ENCODE peak calls at places on chromosome 1, in six cellular contexts. One of them, this sample, is unnamed.
A peak's percentile ranks its signal among the peaks of the same experiment; 100 is the strongest.

GRCh38 chr1:93753766-93754763 is 72.4 kb upstream of the BCAR3 start:
- DNase-seq in aorta: no peak
- DNase-seq in psoas muscle: no peak
- DNase-seq in CD4-positive, alpha-beta memory T cell: no peak
- DNase-seq in astrocyte of the spinal cord: peak; percentile 85
- DNase-seq in mucosa of descending colon: no peak
- DNase-seq in this sample: no peak

GRCh38 chr1:99627615-99628014 is 18.3 kb upstream of the PALMD start:
- DNase-seq in aorta: no peak
- DNase-seq in psoas muscle: no peak
- DNase-seq in CD4-positive, alpha-beta memory T cell: no peak
- DNase-seq in astrocyte of the spinal cord: no peak
- DNase-seq in mucosa of descending colon: no peak
- DNase-seq in this sample: no peak

GRCh38 chr1:167774710-167775109 is 52.9 kb downstream of the MPZL1 start:
- DNase-seq in aorta: no peak
- DNase-seq in psoas muscle: no peak
- DNase-seq in CD4-positive, alpha-beta memory T cell: no peak
- DNase-seq in astrocyte of the spinal cord: peak; percentile 17
- DNase-seq in mucosa of descending colon: no peak
- DNase-seq in this sample: no peak

GRCh38 chr1:114009042-114009392 is 29.7 kb downstream of the OLFML3 start:
- DNase-seq in aorta: no peak
- DNase-seq in psoas muscle: no peak
- DNase-seq in CD4-positive, alpha-beta memory T cell: no peak
- DNase-seq in astrocyte of the spinal cord: no peak
- DNase-seq in mucosa of descending colon: no peak
- DNase-seq in this sample: no peak

GRCh38 chr1:97252076-97252475 is 530.5 kb downstream of the PTBP2 start:
- DNase-seq in aorta: no peak
- DNase-seq in psoas muscle: peak; percentile 25
- DNase-seq in CD4-positive, alpha-beta memory T cell: no peak
- DNase-seq in astrocyte of the spinal cord: peak; percentile 64
- DNase-seq in mucosa of descending colon: no peak
- DNase-seq in this sample: peak; percentile 4

GRCh38 chr1:107689157-107689556 is 275.8 kb downstream of the VAV3 start:
- DNase-seq in aorta: no peak
- DNase-seq in psoas muscle: no peak
- DNase-seq in CD4-positive, alpha-beta memory T cell: no peak
- DNase-seq in astrocyte of the spinal cord: no peak
- DNase-seq in mucosa of descending colon: no peak
- DNase-seq in this sample: no peak

GRCh38 chr1:88736633-88737248 is 52.7 kb downstream of the PKN2 start:
- DNase-seq in aorta: no peak
- DNase-seq in psoas muscle: no peak
- DNase-seq in CD4-positive, alpha-beta memory T cell: no peak
- DNase-seq in astrocyte of the spinal cord: peak; percentile 50
- DNase-seq in mucosa of descending colon: no peak
- DNase-seq in this sample: no peak

GRCh38 chr1:53627666-53628065 is 111.3 kb downstream of the GLIS1 start:
- DNase-seq in aorta: no peak
- DNase-seq in psoas muscle: no peak
- DNase-seq in CD4-positive, alpha-beta memory T cell: no peak
- DNase-seq in astrocyte of the spinal cord: no peak
- DNase-seq in mucosa of descending colon: no peak
- DNase-seq in this sample: no peak

GRCh38 chr1:119329521-119329920 is 39.1 kb upstream of the HAO2 start:
- DNase-seq in aorta: no peak
- DNase-seq in psoas muscle: no peak
- DNase-seq in CD4-positive, alpha-beta memory T cell: no peak
- DNase-seq in astrocyte of the spinal cord: no peak
- DNase-seq in mucosa of descending colon: no peak
- DNase-seq in this sample: no peak

GRCh38 chr1:178057863-178058576 is 35.9 kb upstream of the RASAL2 start:
- DNase-seq in aorta: no peak
- DNase-seq in psoas muscle: peak; percentile 44
- DNase-seq in CD4-positive, alpha-beta memory T cell: no peak
- DNase-seq in astrocyte of the spinal cord: peak; percentile 85
- DNase-seq in mucosa of descending colon: no peak
- DNase-seq in this sample: peak; percentile 16

GRCh38 chr1:98929456-98929855 is 75.2 kb downstream of the PLPPR5 start:
- DNase-seq in aorta: no peak
- DNase-seq in psoas muscle: no peak
- DNase-seq in CD4-positive, alpha-beta memory T cell: no peak
- DNase-seq in astrocyte of the spinal cord: no peak
- DNase-seq in mucosa of descending colon: no peak
- DNase-seq in this sample: no peak

GRCh38 chr1:225875044-225875822 is 6.9 kb downstream of the TMEM63A start:
- DNase-seq in aorta: peak; percentile 51
- DNase-seq in psoas muscle: no peak
- DNase-seq in CD4-positive, alpha-beta memory T cell: no peak
- DNase-seq in astrocyte of the spinal cord: no peak
- DNase-seq in mucosa of descending colon: peak; percentile 84
- DNase-seq in this sample: no peak

GRCh38 chr1:203291201-203292096 is 13.9 kb upstream of the BTG2 start:
- DNase-seq in aorta: peak; percentile 73
- DNase-seq in psoas muscle: no peak
- DNase-seq in CD4-positive, alpha-beta memory T cell: no peak
- DNase-seq in astrocyte of the spinal cord: no peak
- DNase-seq in mucosa of descending colon: peak; percentile 72
- DNase-seq in this sample: peak; percentile 38

GRCh38 chr1:197083474-197083873 is 16.4 kb upstream of the F13B start:
- DNase-seq in aorta: no peak
- DNase-seq in psoas muscle: no peak
- DNase-seq in CD4-positive, alpha-beta memory T cell: no peak
- DNase-seq in astrocyte of the spinal cord: no peak
- DNase-seq in mucosa of descending colon: no peak
- DNase-seq in this sample: no peak

GRCh38 chr1:32715901-32716311 is 13.3 kb upstream of the SYNC start:
- DNase-seq in aorta: no peak
- DNase-seq in psoas muscle: no peak
- DNase-seq in CD4-positive, alpha-beta memory T cell: no peak
- DNase-seq in astrocyte of the spinal cord: no peak
- DNase-seq in mucosa of descending colon: no peak
- DNase-seq in this sample: no peak

GRCh38 chr1:89945852-89946476 is 48.9 kb upstream of the ZNF326 start:
- DNase-seq in aorta: no peak
- DNase-seq in psoas muscle: no peak
- DNase-seq in CD4-positive, alpha-beta memory T cell: no peak
- DNase-seq in astrocyte of the spinal cord: peak; percentile 47
- DNase-seq in mucosa of descending colon: no peak
- DNase-seq in this sample: no peak

GRCh38 chr1:234780531-234781162 is 170.7 kb upstream of the IRF2BP2 start:
- DNase-seq in aorta: peak; percentile 86
- DNase-seq in psoas muscle: peak; percentile 34
- DNase-seq in CD4-positive, alpha-beta memory T cell: no peak
- DNase-seq in astrocyte of the spinal cord: no peak
- DNase-seq in mucosa of descending colon: no peak
- DNase-seq in this sample: no peak

GRCh38 chr1:203622486-203622885 is 4.1 kb upstream of the ATP2B4 start:
- DNase-seq in aorta: no peak
- DNase-seq in psoas muscle: no peak
- DNase-seq in CD4-positive, alpha-beta memory T cell: no peak
- DNase-seq in astrocyte of the spinal cord: no peak
- DNase-seq in mucosa of descending colon: no peak
- DNase-seq in this sample: no peak

GRCh38 chr1:202964755-202965440 is 2.2 kb downstream of the CYB5R1 start:
- DNase-seq in aorta: no peak
- DNase-seq in psoas muscle: peak; percentile 53
- DNase-seq in CD4-positive, alpha-beta memory T cell: no peak
- DNase-seq in astrocyte of the spinal cord: peak; percentile 33
- DNase-seq in mucosa of descending colon: no peak
- DNase-seq in this sample: peak; percentile 85

GRCh38 chr1:66996018-66996682 is 57.8 kb downstream of the SLC35D1 start:
- DNase-seq in aorta: no peak
- DNase-seq in psoas muscle: no peak
- DNase-seq in CD4-positive, alpha-beta memory T cell: peak; percentile 51
- DNase-seq in astrocyte of the spinal cord: peak; percentile 79
- DNase-seq in mucosa of descending colon: no peak
- DNase-seq in this sample: peak; percentile 60

GRCh38 chr1:248823517-248824001 is 2.2 kb downstream of the SH3BP5L start:
- DNase-seq in aorta: no peak
- DNase-seq in psoas muscle: no peak
- DNase-seq in CD4-positive, alpha-beta memory T cell: no peak
- DNase-seq in astrocyte of the spinal cord: peak; percentile 69
- DNase-seq in mucosa of descending colon: no peak
- DNase-seq in this sample: no peak

GRCh38 chr1:226945106-226945857 is 5.2 kb downstream of the COQ8A start:
- DNase-seq in aorta: no peak
- DNase-seq in psoas muscle: peak; percentile 55
- DNase-seq in CD4-positive, alpha-beta memory T cell: no peak
- DNase-seq in astrocyte of the spinal cord: no peak
- DNase-seq in mucosa of descending colon: peak; percentile 87
- DNase-seq in this sample: peak; percentile 86

GRCh38 chr1:69305621-69306020 is 262.1 kb upstream of the LRRC7 start:
- DNase-seq in aorta: no peak
- DNase-seq in psoas muscle: no peak
- DNase-seq in CD4-positive, alpha-beta memory T cell: no peak
- DNase-seq in astrocyte of the spinal cord: no peak
- DNase-seq in mucosa of descending colon: no peak
- DNase-seq in this sample: no peak

GRCh38 chr1:60129916-60130315 is 56.3 kb upstream of the C1orf87 start:
- DNase-seq in aorta: no peak
- DNase-seq in psoas muscle: no peak
- DNase-seq in CD4-positive, alpha-beta memory T cell: no peak
- DNase-seq in astrocyte of the spinal cord: no peak
- DNase-seq in mucosa of descending colon: no peak
- DNase-seq in this sample: no peak

GRCh38 chr1:156833598-156833997 is 16.9 kb upstream of the SH2D2A start:
- DNase-seq in aorta: no peak
- DNase-seq in psoas muscle: no peak
- DNase-seq in CD4-positive, alpha-beta memory T cell: no peak
- DNase-seq in astrocyte of the spinal cord: no peak
- DNase-seq in mucosa of descending colon: no peak
- DNase-seq in this sample: no peak

GRCh38 chr1:204579681-204580080 is 63.5 kb downstream of the MDM4 start:
- DNase-seq in aorta: no peak
- DNase-seq in psoas muscle: no peak
- DNase-seq in CD4-positive, alpha-beta memory T cell: no peak
- DNase-seq in astrocyte of the spinal cord: no peak
- DNase-seq in mucosa of descending colon: no peak
- DNase-seq in this sample: no peak

GRCh38 chr1:38291906-38292521 is 245.4 kb upstream of the POU3F1 start:
- DNase-seq in aorta: no peak
- DNase-seq in psoas muscle: no peak
- DNase-seq in CD4-positive, alpha-beta memory T cell: no peak
- DNase-seq in astrocyte of the spinal cord: no peak
- DNase-seq in mucosa of descending colon: no peak
- DNase-seq in this sample: no peak

GRCh38 chr1:165903672-165904071 is 76.3 kb downstream of the UCK2 start:
- DNase-seq in aorta: no peak
- DNase-seq in psoas muscle: no peak
- DNase-seq in CD4-positive, alpha-beta memory T cell: no peak
- DNase-seq in astrocyte of the spinal cord: peak; percentile 70
- DNase-seq in mucosa of descending colon: no peak
- DNase-seq in this sample: no peak

GRCh38 chr1:83994111-83994510 is 4.8 kb downstream of the TTLL7 start:
- DNase-seq in aorta: no peak
- DNase-seq in psoas muscle: no peak
- DNase-seq in CD4-positive, alpha-beta memory T cell: no peak
- DNase-seq in astrocyte of the spinal cord: no peak
- DNase-seq in mucosa of descending colon: no peak
- DNase-seq in this sample: no peak

GRCh38 chr1:235327559-235328270 is at the start of gene ARID4B:
- DNase-seq in aorta: peak; percentile 92
- DNase-seq in psoas muscle: peak; percentile 78
- DNase-seq in CD4-positive, alpha-beta memory T cell: no peak
- DNase-seq in astrocyte of the spinal cord: no peak
- DNase-seq in mucosa of descending colon: peak; percentile 92
- DNase-seq in this sample: no peak

GRCh38 chr1:37859507-37860345 is at the start of gene MTF1:
- DNase-seq in aorta: peak; percentile 98
- DNase-seq in psoas muscle: peak; percentile 97
- DNase-seq in CD4-positive, alpha-beta memory T cell: peak; percentile 98
- DNase-seq in astrocyte of the spinal cord: peak; percentile 97
- DNase-seq in mucosa of descending colon: peak; percentile 98
- DNase-seq in this sample: peak; percentile 98

GRCh38 chr1:160767417-160768294 is 28.3 kb upstream of the LY9 start:
- DNase-seq in aorta: no peak
- DNase-seq in psoas muscle: no peak
- DNase-seq in CD4-positive, alpha-beta memory T cell: peak; percentile 53
- DNase-seq in astrocyte of the spinal cord: no peak
- DNase-seq in mucosa of descending colon: no peak
- DNase-seq in this sample: no peak
- H3K4me3 ChIP-seq in aorta: no peak overlapping the region
- H3K4me3 ChIP-seq in psoas muscle: no peak overlapping the region
- H3K4me3 ChIP-seq in CD4-positive, alpha-beta memory T cell: peak overlapping the region; percentile 45
- H3K4me3 ChIP-seq in astrocyte of the spinal cord: no peak overlapping the region
- H3K4me3 ChIP-seq in mucosa of descending colon: no peak overlapping the region
- H3K4me3 ChIP-seq in this sample: no peak overlapping the region

DNA sequence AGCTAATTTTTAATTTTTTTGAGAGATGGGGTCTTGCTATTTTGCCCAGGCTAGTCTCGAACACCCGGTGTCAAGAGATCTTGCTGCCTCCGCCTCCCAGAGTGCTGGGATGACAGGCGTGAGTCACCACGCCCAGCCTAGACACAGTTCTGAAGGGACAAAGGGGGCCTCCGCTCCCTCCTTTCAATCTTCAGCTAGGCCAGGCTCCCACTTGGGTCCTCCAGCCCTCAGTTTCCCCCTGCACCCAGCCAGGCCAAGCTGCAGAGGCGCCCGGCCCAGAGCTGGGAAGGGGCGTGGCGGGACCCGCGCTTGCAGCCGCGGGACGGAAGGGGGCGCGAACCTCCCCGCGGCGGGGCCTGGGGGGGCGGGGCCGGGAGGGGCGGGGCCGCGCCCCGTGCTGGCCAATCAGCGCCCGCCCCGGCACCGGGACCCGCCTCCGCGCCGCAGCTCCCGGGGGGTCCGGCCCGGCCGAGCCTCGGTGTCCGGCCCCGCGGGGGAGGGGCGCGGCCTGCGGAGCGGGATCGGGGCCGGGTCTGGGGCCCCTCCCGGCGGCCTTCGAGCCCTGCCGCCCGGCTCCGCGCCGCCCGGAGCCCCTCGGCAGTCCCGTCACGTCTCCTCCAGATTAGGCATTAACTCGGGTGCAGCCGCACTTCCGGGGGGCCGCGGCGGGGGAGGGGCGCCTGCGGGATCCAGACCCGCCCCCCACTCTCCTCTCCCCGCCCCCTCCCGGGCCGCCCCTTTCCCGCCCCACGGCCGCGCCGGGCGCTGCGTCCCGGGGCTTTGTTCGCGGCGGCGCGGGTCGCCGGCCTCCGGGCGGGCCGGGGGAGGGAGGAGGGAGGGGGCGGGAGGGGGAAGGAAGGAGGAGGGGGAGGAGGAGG is 559 bp upstream of the AGRN start:
- DNase-seq in aorta: peak; percentile 92
- DNase-seq in psoas muscle: peak; percentile 87
- DNase-seq in CD4-positive, alpha-beta memory T cell: peak; percentile 67
- DNase-seq in astrocyte of the spinal cord: peak; percentile 78
- DNase-seq in mucosa of descending colon: peak; percentile 87
- DNase-seq in this sample: peak; percentile 68
- H3K4me3 ChIP-seq in aorta: peak overlapping the region; percentile 88
- H3K4me3 ChIP-seq in psoas muscle: peak overlapping the region; percentile 79
- H3K4me3 ChIP-seq in CD4-positive, alpha-beta memory T cell: peak overlapping the region; percentile 43
- H3K4me3 ChIP-seq in astrocyte of the spinal cord: peak overlapping the region; percentile 32
- H3K4me3 ChIP-seq in mucosa of descending colon: peak overlapping the region; percentile 48
- H3K4me3 ChIP-seq in this sample: peak overlapping the region; percentile 77

GRCh38 chr1:50783286-50783685 is 176.8 kb downstream of the FAF1 start:
- DNase-seq in aorta: no peak
- DNase-seq in psoas muscle: no peak
- DNase-seq in CD4-positive, alpha-beta memory T cell: no peak
- DNase-seq in astrocyte of the spinal cord: peak; percentile 16
- DNase-seq in mucosa of descending colon: no peak
- DNase-seq in this sample: no peak
- H3K4me3 ChIP-seq in aorta: no peak overlapping the region
- H3K4me3 ChIP-seq in psoas muscle: peak overlapping the region; percentile 44
- H3K4me3 ChIP-seq in CD4-positive, alpha-beta memory T cell: no peak overlapping the region
- H3K4me3 ChIP-seq in astrocyte of the spinal cord: no peak overlapping the region
- H3K4me3 ChIP-seq in mucosa of descending colon: no peak overlapping the region
- H3K4me3 ChIP-seq in this sample: peak overlapping the region; percentile 44

GRCh38 chr1:22428672-22429071 is 23.0 kb upstream of the ZBTB40 start:
- DNase-seq in aorta: no peak
- DNase-seq in psoas muscle: no peak
- DNase-seq in CD4-positive, alpha-beta memory T cell: peak; percentile 58
- DNase-seq in astrocyte of the spinal cord: peak; percentile 65
- DNase-seq in mucosa of descending colon: no peak
- DNase-seq in this sample: no peak
- H3K4me3 ChIP-seq in aorta: peak overlapping the region; percentile 49
- H3K4me3 ChIP-seq in psoas muscle: peak overlapping the region; percentile 56
- H3K4me3 ChIP-seq in CD4-positive, alpha-beta memory T cell: peak overlapping the region; percentile 29
- H3K4me3 ChIP-seq in astrocyte of the spinal cord: peak overlapping the region; percentile 41
- H3K4me3 ChIP-seq in mucosa of descending colon: no peak overlapping the region
- H3K4me3 ChIP-seq in this sample: peak overlapping the region; percentile 36